ENCODE peak calls at places on chromosomes 13 and 19, in eight cellular contexts. One of them, this sample, is unnamed. For H3K4me1, the result is how much of the 10 kb centered on the place peaks cover.

GRCh38 chr19:1585243-1585580 is 7.5 kb downstream of the MBD3 start:
- DNase-seq in left ventricle myocardium inferior: no peak
- DNase-seq in CD4-positive, alpha-beta memory T cell: no peak
- DNase-seq in fibroblast of lung: no peak
- DNase-seq in sigmoid colon: peak
- DNase-seq in left lung: no peak
- DNase-seq in HCT116: no peak
- DNase-seq in right cardiac atrium: no peak
- DNase-seq in this sample: no peak

GRCh38 chr19:12825259-12826131 is 8.9 kb downstream of the RTBDN start:
- DNase-seq in left ventricle myocardium inferior: no peak
- DNase-seq in CD4-positive, alpha-beta memory T cell: no peak
- DNase-seq in fibroblast of lung: no peak
- DNase-seq in sigmoid colon: no peak
- DNase-seq in left lung: no peak
- DNase-seq in HCT116: no peak
- DNase-seq in right cardiac atrium: no peak
- DNase-seq in this sample: no peak

GRCh38 chr19:44875666-44876418 is 15.2 kb upstream of the TOMM40 start:
- DNase-seq in left ventricle myocardium inferior: no peak
- DNase-seq in CD4-positive, alpha-beta memory T cell: no peak
- DNase-seq in fibroblast of lung: no peak
- DNase-seq in sigmoid colon: no peak
- DNase-seq in left lung: no peak
- DNase-seq in HCT116: no peak
- DNase-seq in right cardiac atrium: no peak
- DNase-seq in this sample: no peak

GRCh38 chr13:26584713-26585112 is 27.2 kb downstream of the WASF3 start:
- DNase-seq in left ventricle myocardium inferior: no peak
- DNase-seq in CD4-positive, alpha-beta memory T cell: no peak
- DNase-seq in fibroblast of lung: peak
- DNase-seq in sigmoid colon: no peak
- DNase-seq in left lung: no peak
- DNase-seq in HCT116: no peak
- DNase-seq in right cardiac atrium: no peak
- DNase-seq in this sample: no peak

GRCh38 chr19:43028866-43029265 is 2.6 kb upstream of the PSG11 start:
- DNase-seq in left ventricle myocardium inferior: no peak
- DNase-seq in CD4-positive, alpha-beta memory T cell: no peak
- DNase-seq in fibroblast of lung: no peak
- DNase-seq in sigmoid colon: no peak
- DNase-seq in left lung: no peak
- DNase-seq in HCT116: no peak
- DNase-seq in right cardiac atrium: no peak
- DNase-seq in this sample: no peak

GRCh38 chr19:23554548-23554947 is 132.5 kb downstream of the ZNF675 start:
- DNase-seq in left ventricle myocardium inferior: no peak
- DNase-seq in CD4-positive, alpha-beta memory T cell: no peak
- DNase-seq in fibroblast of lung: no peak
- DNase-seq in sigmoid colon: no peak
- DNase-seq in left lung: no peak
- DNase-seq in HCT116: no peak
- DNase-seq in right cardiac atrium: no peak
- DNase-seq in this sample: no peak

GRCh38 chr19:7869453-7869909 is 4.7 kb downstream of the PRR36 start:
- DNase-seq in left ventricle myocardium inferior: peak
- DNase-seq in CD4-positive, alpha-beta memory T cell: peak
- DNase-seq in fibroblast of lung: peak
- DNase-seq in sigmoid colon: no peak
- DNase-seq in left lung: peak
- DNase-seq in HCT116: no peak
- DNase-seq in right cardiac atrium: peak
- DNase-seq in this sample: peak

GRCh38 chr13:61128850-61129645 is 286.6 kb downstream of the PCDH20 start:
- DNase-seq in left ventricle myocardium inferior: no peak
- DNase-seq in CD4-positive, alpha-beta memory T cell: no peak
- DNase-seq in fibroblast of lung: no peak
- DNase-seq in sigmoid colon: no peak
- DNase-seq in left lung: no peak
- DNase-seq in HCT116: no peak
- DNase-seq in right cardiac atrium: no peak
- DNase-seq in this sample: no peak

GRCh38 chr19:46351241-46352041 is 4.6 kb downstream of the PPP5C start:
- DNase-seq in left ventricle myocardium inferior: no peak
- DNase-seq in CD4-positive, alpha-beta memory T cell: peak
- DNase-seq in fibroblast of lung: peak
- DNase-seq in sigmoid colon: peak
- DNase-seq in left lung: peak
- DNase-seq in HCT116: no peak
- DNase-seq in right cardiac atrium: peak
- DNase-seq in this sample: no peak

GRCh38 chr19:13103961-13104847 is 1.5 kb upstream of the LYL1 start:
- DNase-seq in left ventricle myocardium inferior: peak
- DNase-seq in CD4-positive, alpha-beta memory T cell: peak
- DNase-seq in fibroblast of lung: no peak
- DNase-seq in sigmoid colon: peak
- DNase-seq in left lung: no peak
- DNase-seq in HCT116: no peak
- DNase-seq in right cardiac atrium: peak
- DNase-seq in this sample: peak

GRCh38 chr13:92719868-92720267 is 506.7 kb upstream of the GPC6 start:
- DNase-seq in left ventricle myocardium inferior: no peak
- DNase-seq in CD4-positive, alpha-beta memory T cell: no peak
- DNase-seq in fibroblast of lung: no peak
- DNase-seq in sigmoid colon: no peak
- DNase-seq in left lung: no peak
- DNase-seq in HCT116: no peak
- DNase-seq in right cardiac atrium: no peak
- DNase-seq in this sample: no peak

GRCh38 chr13:105165449-105166125 is 1369.9 kb downstream of the EFNB2 start:
- DNase-seq in left ventricle myocardium inferior: no peak
- DNase-seq in CD4-positive, alpha-beta memory T cell: no peak
- DNase-seq in fibroblast of lung: no peak
- DNase-seq in sigmoid colon: no peak
- DNase-seq in left lung: peak
- DNase-seq in HCT116: no peak
- DNase-seq in right cardiac atrium: no peak
- DNase-seq in this sample: no peak

GRCh38 chr13:73223372-73223781 is 164.6 kb downstream of the KLF5 start:
- DNase-seq in left ventricle myocardium inferior: no peak
- DNase-seq in CD4-positive, alpha-beta memory T cell: no peak
- DNase-seq in fibroblast of lung: no peak
- DNase-seq in sigmoid colon: no peak
- DNase-seq in left lung: no peak
- DNase-seq in HCT116: no peak
- DNase-seq in right cardiac atrium: no peak
- DNase-seq in this sample: no peak

GRCh38 chr13:40146586-40147240 is 491.3 kb downstream of the COG6 start:
- DNase-seq in left ventricle myocardium inferior: no peak
- DNase-seq in CD4-positive, alpha-beta memory T cell: peak
- DNase-seq in fibroblast of lung: no peak
- DNase-seq in sigmoid colon: no peak
- DNase-seq in left lung: no peak
- DNase-seq in HCT116: no peak
- DNase-seq in right cardiac atrium: no peak
- DNase-seq in this sample: no peak

GRCh38 chr13:32318072-32318471 is 2.8 kb downstream of the BRCA2 start:
- DNase-seq in left ventricle myocardium inferior: no peak
- DNase-seq in CD4-positive, alpha-beta memory T cell: no peak
- DNase-seq in fibroblast of lung: no peak
- DNase-seq in sigmoid colon: no peak
- DNase-seq in left lung: no peak
- DNase-seq in HCT116: no peak
- DNase-seq in right cardiac atrium: no peak
- DNase-seq in this sample: no peak

GRCh38 chr19:771332-771785 is 20.4 kb downstream of the MISP start:
- DNase-seq in left ventricle myocardium inferior: no peak
- DNase-seq in CD4-positive, alpha-beta memory T cell: no peak
- DNase-seq in fibroblast of lung: peak
- DNase-seq in sigmoid colon: no peak
- DNase-seq in left lung: no peak
- DNase-seq in HCT116: peak
- DNase-seq in right cardiac atrium: peak
- DNase-seq in this sample: no peak

GRCh38 chr13:106238690-106239089 is 296.8 kb downstream of the EFNB2 start:
- DNase-seq in left ventricle myocardium inferior: no peak
- DNase-seq in CD4-positive, alpha-beta memory T cell: no peak
- DNase-seq in fibroblast of lung: no peak
- DNase-seq in sigmoid colon: no peak
- DNase-seq in left lung: no peak
- DNase-seq in HCT116: no peak
- DNase-seq in right cardiac atrium: no peak
- DNase-seq in this sample: no peak

GRCh38 chr13:39422845-39423565 is 180.0 kb downstream of the LHFPL6 start:
- DNase-seq in left ventricle myocardium inferior: no peak
- DNase-seq in CD4-positive, alpha-beta memory T cell: no peak
- DNase-seq in fibroblast of lung: peak
- DNase-seq in sigmoid colon: no peak
- DNase-seq in left lung: no peak
- DNase-seq in HCT116: no peak
- DNase-seq in right cardiac atrium: no peak
- DNase-seq in this sample: no peak

GRCh38 chr13:66266761-66267160 is 963.4 kb downstream of the PCDH9 start:
- DNase-seq in left ventricle myocardium inferior: no peak
- DNase-seq in CD4-positive, alpha-beta memory T cell: no peak
- DNase-seq in fibroblast of lung: no peak
- DNase-seq in sigmoid colon: no peak
- DNase-seq in left lung: no peak
- DNase-seq in HCT116: no peak
- DNase-seq in right cardiac atrium: no peak
- DNase-seq in this sample: no peak

GRCh38 chr19:35741216-35741541 is 1.1 kb downstream of the IGFLR1 start:
- DNase-seq in left ventricle myocardium inferior: no peak
- DNase-seq in CD4-positive, alpha-beta memory T cell: no peak
- DNase-seq in fibroblast of lung: no peak
- DNase-seq in sigmoid colon: no peak
- DNase-seq in left lung: no peak
- DNase-seq in HCT116: no peak
- DNase-seq in right cardiac atrium: no peak
- DNase-seq in this sample: no peak

GRCh38 chr13:27044837-27045570 is 126.6 kb downstream of the USP12 start:
- DNase-seq in left ventricle myocardium inferior: no peak
- DNase-seq in CD4-positive, alpha-beta memory T cell: peak
- DNase-seq in fibroblast of lung: no peak
- DNase-seq in sigmoid colon: no peak
- DNase-seq in left lung: no peak
- DNase-seq in HCT116: no peak
- DNase-seq in right cardiac atrium: no peak
- DNase-seq in this sample: no peak

GRCh38 chr19:19111967-19112580 is 26.2 kb downstream of the TMEM161A start:
- DNase-seq in left ventricle myocardium inferior: no peak
- DNase-seq in CD4-positive, alpha-beta memory T cell: no peak
- DNase-seq in fibroblast of lung: no peak
- DNase-seq in sigmoid colon: no peak
- DNase-seq in left lung: no peak
- DNase-seq in HCT116: no peak
- DNase-seq in right cardiac atrium: no peak
- DNase-seq in this sample: no peak
- H3K4me1 ChIP-seq in left ventricle myocardium inferior: under half
- H3K4me1 ChIP-seq in CD4-positive, alpha-beta memory T cell: under half
- H3K4me1 ChIP-seq in fibroblast of lung: under half
- H3K4me1 ChIP-seq in sigmoid colon: under half
- H3K4me1 ChIP-seq in left lung: under half
- H3K4me1 ChIP-seq in HCT116: under half
- H3K4me1 ChIP-seq in right cardiac atrium: under half
- H3K4me1 ChIP-seq in this sample: under half

GRCh38 chr19:3402631-3403443 is 36.5 kb downstream of the NFIC start:
- DNase-seq in left ventricle myocardium inferior: no peak
- DNase-seq in CD4-positive, alpha-beta memory T cell: no peak
- DNase-seq in fibroblast of lung: no peak
- DNase-seq in sigmoid colon: no peak
- DNase-seq in left lung: no peak
- DNase-seq in HCT116: no peak
- DNase-seq in right cardiac atrium: no peak
- DNase-seq in this sample: no peak

GRCh38 chr19:3398114-3398899 is 31.9 kb downstream of the NFIC start:
- DNase-seq in left ventricle myocardium inferior: peak
- DNase-seq in CD4-positive, alpha-beta memory T cell: no peak
- DNase-seq in fibroblast of lung: peak
- DNase-seq in sigmoid colon: peak
- DNase-seq in left lung: peak
- DNase-seq in HCT116: no peak
- DNase-seq in right cardiac atrium: peak
- DNase-seq in this sample: peak

GRCh38 chr19:3403489-3404323 is 37.3 kb downstream of the NFIC start:
- DNase-seq in left ventricle myocardium inferior: peak
- DNase-seq in CD4-positive, alpha-beta memory T cell: no peak
- DNase-seq in fibroblast of lung: peak
- DNase-seq in sigmoid colon: peak
- DNase-seq in left lung: peak
- DNase-seq in HCT116: no peak
- DNase-seq in right cardiac atrium: peak
- DNase-seq in this sample: peak

GRCh38 chr19:3398900-3399278 is 32.5 kb downstream of the NFIC start:
- DNase-seq in left ventricle myocardium inferior: no peak
- DNase-seq in CD4-positive, alpha-beta memory T cell: no peak
- DNase-seq in fibroblast of lung: no peak
- DNase-seq in sigmoid colon: no peak
- DNase-seq in left lung: no peak
- DNase-seq in HCT116: no peak
- DNase-seq in right cardiac atrium: no peak
- DNase-seq in this sample: no peak

GRCh38 chr19:3401004-3401768 is 34.8 kb downstream of the NFIC start:
- DNase-seq in left ventricle myocardium inferior: no peak
- DNase-seq in CD4-positive, alpha-beta memory T cell: no peak
- DNase-seq in fibroblast of lung: no peak
- DNase-seq in sigmoid colon: no peak
- DNase-seq in left lung: no peak
- DNase-seq in HCT116: no peak
- DNase-seq in right cardiac atrium: no peak
- DNase-seq in this sample: no peak
- H3K4me1 ChIP-seq in left ventricle myocardium inferior: half or more
- H3K4me1 ChIP-seq in CD4-positive, alpha-beta memory T cell: under half
- H3K4me1 ChIP-seq in fibroblast of lung: under half
- H3K4me1 ChIP-seq in sigmoid colon: under half
- H3K4me1 ChIP-seq in left lung: under half
- H3K4me1 ChIP-seq in HCT116: under half
- H3K4me1 ChIP-seq in right cardiac atrium: under half
- H3K4me1 ChIP-seq in this sample: half or more

GRCh38 chr13:30314069-30314468 is 6.7 kb upstream of the KATNAL1 start:
- DNase-seq in left ventricle myocardium inferior: no peak
- DNase-seq in CD4-positive, alpha-beta memory T cell: no peak
- DNase-seq in fibroblast of lung: no peak
- DNase-seq in sigmoid colon: no peak
- DNase-seq in left lung: no peak
- DNase-seq in HCT116: no peak
- DNase-seq in right cardiac atrium: no peak
- DNase-seq in this sample: no peak
- H3K4me1 ChIP-seq in left ventricle myocardium inferior: half or more
- H3K4me1 ChIP-seq in CD4-positive, alpha-beta memory T cell: under half
- H3K4me1 ChIP-seq in fibroblast of lung: under half
- H3K4me1 ChIP-seq in sigmoid colon: under half
- H3K4me1 ChIP-seq in left lung: under half
- H3K4me1 ChIP-seq in HCT116: under half
- H3K4me1 ChIP-seq in right cardiac atrium: under half
- H3K4me1 ChIP-seq in this sample: under half

DNA sequence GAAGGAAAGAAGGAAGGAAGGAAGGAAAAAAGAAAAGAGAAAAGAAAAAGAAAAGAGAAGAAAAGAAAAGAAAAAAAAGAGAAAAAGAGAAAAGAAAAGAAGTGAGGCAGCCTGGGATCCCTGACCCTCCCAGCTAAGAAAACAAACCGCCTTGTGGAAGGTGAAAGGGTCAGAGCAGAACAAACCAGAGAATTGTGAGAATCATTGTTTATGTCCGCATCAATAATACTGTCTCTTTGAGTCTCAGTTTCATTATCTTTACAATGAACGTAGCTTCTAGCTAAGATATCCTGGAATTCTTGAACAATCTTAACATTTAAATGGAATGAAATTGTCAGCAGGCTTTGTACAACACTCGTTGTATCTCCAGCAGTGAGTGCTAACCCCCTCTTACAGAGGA is 66.4 kb upstream of the SERP2 start:
- DNase-seq in left ventricle myocardium inferior: no peak
- DNase-seq in CD4-positive, alpha-beta memory T cell: no peak
- DNase-seq in fibroblast of lung: peak
- DNase-seq in sigmoid colon: no peak
- DNase-seq in left lung: no peak
- DNase-seq in HCT116: peak
- DNase-seq in right cardiac atrium: no peak
- DNase-seq in this sample: no peak
- H3K4me1 ChIP-seq in left ventricle myocardium inferior: half or more
- H3K4me1 ChIP-seq in CD4-positive, alpha-beta memory T cell: under half
- H3K4me1 ChIP-seq in fibroblast of lung: under half
- H3K4me1 ChIP-seq in sigmoid colon: under half
- H3K4me1 ChIP-seq in left lung: under half
- H3K4me1 ChIP-seq in HCT116: half or more
- H3K4me1 ChIP-seq in right cardiac atrium: under half
- H3K4me1 ChIP-seq in this sample: under half

This sample was measured in spleen.